ENCODE peak calls at places on chromosome 15, in four cellular contexts. D is lung, L is PC-3, U is A549. A is an unnamed sample.

GRCh38 chr15:41501191-41501917 is 7.7 kb downstream of the ITPKA start:
- DNase-seq in D (no peak), L (no peak), U (no peak), A (peak)

GRCh38 chr15:52709172-52709979 is 30.2 kb upstream of the ATOSA start:
- DNase-seq in U (no peak), D (no peak), L (no peak), A (peak)

GRCh38 chr15:89826671-89827655 is 12.3 kb upstream of the ANPEP start:
- DNase-seq in L (no peak), U (no peak), D (no peak), A (no peak)

GRCh38 chr15:50353251-50353998 is 1.6 kb downstream of the GABPB1 start:
- DNase-seq in U (no peak), L (peak), D (no peak), A (no peak)

GRCh38 chr15:31326729-31327673 is at the start of gene KLF13:
- DNase-seq in U (peak), L (peak), D (peak), A (no peak)

GRCh38 chr15:55907797-55908196 is 85.6 kb downstream of the NEDD4 start:
- DNase-seq in L (peak), D (no peak), U (peak), A (no peak)

GRCh38 chr15:60044636-60045273 is 40.6 kb downstream of the FOXB1 start:
- DNase-seq in U (no peak), D (no peak), L (no peak), A (no peak)

GRCh38 chr15:92780816-92781215 is 119.3 kb upstream of the CHD2 start:
- DNase-seq in D (no peak), L (no peak), U (no peak), A (no peak)

GRCh38 chr15:99167201-99167600 is 62.3 kb downstream of the SYNM start:
- DNase-seq in D (no peak), L (no peak), U (no peak), A (no peak)

GRCh38 chr15:45378913-45379262 is 544 bp upstream of the GATM start:
- DNase-seq in U (no peak), D (no peak), L (no peak), A (peak)

GRCh38 chr15:73522011-73522410 is 79.0 kb downstream of the REC114 start:
- DNase-seq in L (no peak), U (no peak), D (no peak), A (no peak)

GRCh38 chr15:85477730-85478129 is 97.3 kb downstream of the AKAP13 start:
- DNase-seq in L (peak), U (peak), D (no peak), A (no peak)

GRCh38 chr15:48052871-48053383 is 67.9 kb upstream of the SLC24A5 start:
- DNase-seq in L (peak), D (no peak), U (no peak), A (no peak)

GRCh38 chr15:67895237-67895636 is 55.4 kb upstream of the RNU6-1 start:
- DNase-seq in D (no peak), U (no peak), L (no peak), A (no peak)

GRCh38 chr15:75704618-75705017 is 8.0 kb downstream of the CSPG4 start:
- DNase-seq in L (no peak), D (no peak), U (no peak), A (no peak)

GRCh38 chr15:51672100-51672731 is 9.1 kb upstream of the SCG3 start:
- DNase-seq in L (no peak), D (no peak), U (no peak), A (no peak)

GRCh38 chr15:80977627-80978036 is 12.0 kb downstream of the MESD start:
- DNase-seq in U (peak), D (peak), L (peak), A (peak)

GRCh38 chr15:80970018-80970657 is 19.5 kb downstream of the MESD start:
- DNase-seq in L (peak), U (peak), D (peak), A (peak)

GRCh38 chr15:63473999-63474809 is 30.2 kb upstream of the USP3 start:
- DNase-seq in U (no peak), D (no peak), L (peak), A (peak)

GRCh38 chr15:100073982-100074381 is 267.8 kb downstream of the ADAMTS17 start:
- DNase-seq in D (no peak), L (no peak), U (no peak), A (no peak)

GRCh38 chr15:67746022-67746421 is 79.3 kb upstream of the SKOR1 start:
- DNase-seq in U (no peak), L (no peak), D (no peak), A (no peak)

GRCh38 chr15:65660927-65661326 is 39.2 kb downstream of the SLC24A1 start:
- DNase-seq in D (no peak), L (no peak), U (no peak), A (no peak)

GRCh38 chr15:68316061-68316804 is 38.7 kb downstream of the FEM1B start:
- DNase-seq in D (no peak), U (no peak), L (peak), A (no peak)

GRCh38 chr15:34647569-34648334 is 64.3 kb upstream of the GOLGA8B start:
- DNase-seq in U (no peak), L (no peak), D (no peak), A (no peak)

GRCh38 chr15:69338535-69339213 is 40.0 kb downstream of the PAQR5 start:
- DNase-seq in D (no peak), L (peak), U (no peak), A (no peak)

GRCh38 chr15:99010743-99011142 is 3.2 kb upstream of the PGPEP1L start:
- DNase-seq in D (no peak), U (no peak), L (no peak), A (no peak)

GRCh38 chr15:100058458-100058857 is 283.3 kb downstream of the ADAMTS17 start:
- DNase-seq in D (no peak), L (no peak), U (no peak), A (no peak)

GRCh38 chr15:100230784-100231183 is 111.0 kb downstream of the ADAMTS17 start:
- DNase-seq in L (no peak), U (no peak), D (no peak), A (no peak)

GRCh38 chr15:57148236-57148635 is 228.1 kb upstream of the CGNL1 start:
- DNase-seq in L (no peak), D (no peak), U (no peak), A (no peak)

GRCh38 chr15:62821384-62822131 is 221.0 kb upstream of the TPM1 start:
- DNase-seq in L (no peak), D (no peak), U (peak), A (peak)

DNA sequence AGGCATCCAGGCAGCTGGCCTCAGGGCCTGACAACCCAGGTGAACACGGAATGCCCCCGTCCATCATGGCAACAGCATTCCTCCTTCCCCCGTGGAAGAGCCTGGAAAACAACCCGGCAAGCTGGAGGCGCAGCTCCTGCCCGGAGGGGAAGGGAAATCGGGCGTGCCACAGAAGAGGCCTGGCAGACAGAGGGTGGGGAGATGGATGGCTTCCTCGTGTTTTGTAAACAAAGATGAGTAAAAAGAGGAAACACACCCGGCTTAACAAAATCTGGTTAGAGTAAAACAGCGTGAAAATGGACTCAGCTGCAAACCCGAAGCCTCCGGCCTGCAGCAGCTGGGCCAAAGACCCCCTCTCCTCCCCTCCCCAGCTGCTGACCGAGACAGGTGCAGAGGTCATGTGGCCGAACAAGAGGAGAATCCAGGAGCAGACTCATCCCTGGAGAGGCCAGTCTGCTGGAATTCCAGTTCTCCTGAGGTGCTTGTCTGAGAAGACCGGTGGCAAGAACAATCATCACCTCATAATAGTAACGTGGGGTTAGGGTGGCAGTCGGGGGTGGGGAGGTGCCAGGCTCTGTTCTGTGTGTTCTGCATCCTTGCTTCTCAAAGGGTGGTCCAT is 15.3 kb downstream of the BMF start:
- DNase-seq in U (no peak), L (peak), D (no peak), A (no peak)
- H3K4me3 ChIP-seq in U (no peak), L (peak), D (no peak), A (no peak)

DNA sequence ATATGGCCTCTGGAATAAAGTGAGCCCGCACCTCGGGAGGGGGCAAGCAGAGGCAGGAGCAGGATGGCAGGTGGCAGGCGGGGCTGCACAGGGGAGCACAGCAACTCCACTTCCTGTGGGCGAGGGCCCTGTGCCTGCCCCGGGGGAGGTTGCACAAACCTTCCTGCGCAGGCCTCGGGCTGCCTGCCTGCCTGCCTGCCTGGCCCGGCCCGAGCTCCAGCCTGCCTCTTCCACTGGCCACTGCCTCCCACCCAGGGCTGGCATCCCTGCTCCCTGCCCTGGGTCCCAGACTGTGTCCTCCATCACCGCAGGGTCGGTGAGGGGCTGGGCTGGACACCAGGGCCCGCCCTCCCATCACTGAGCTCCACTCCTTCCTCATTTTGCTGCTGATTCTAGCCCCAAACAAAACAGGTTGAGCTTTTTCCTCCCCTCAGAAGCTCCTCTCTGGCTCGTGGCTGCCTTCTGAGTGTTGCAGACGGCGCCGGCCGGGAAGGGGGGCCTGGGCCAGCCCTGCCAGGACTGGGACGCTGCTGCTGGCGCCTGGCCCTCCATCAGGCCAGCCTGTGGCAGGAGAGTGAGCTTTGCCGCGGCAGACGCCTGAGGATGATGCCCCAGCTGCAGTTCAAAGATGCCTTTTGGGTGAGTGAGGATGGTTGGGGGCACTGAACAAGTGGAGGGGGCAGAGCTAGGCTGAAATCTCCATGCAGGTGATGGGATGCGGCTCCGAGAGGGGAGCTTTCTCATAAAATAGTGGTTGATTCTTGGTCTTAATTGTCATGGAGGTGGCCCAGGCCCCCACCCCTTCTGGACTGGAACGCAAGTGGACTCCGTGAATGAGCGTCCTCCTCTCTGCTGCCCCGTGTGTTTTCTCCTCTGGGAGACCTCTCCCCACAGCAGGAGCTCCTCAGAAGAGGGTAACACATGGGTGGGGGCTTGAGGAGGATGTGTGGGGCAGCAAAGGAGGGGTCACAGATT is at the start of gene PSTPIP1:
- DNase-seq in L (no peak), U (no peak), D (no peak), A (peak)
- H3K4me3 ChIP-seq in L (no peak), U (no peak), D (peak), A (peak)

GRCh38 chr15:101526021-101526420 is 36.5 kb upstream of the PCSK6 start:
- DNase-seq in D (no peak), U (no peak), L (no peak), A (no peak)
- H3K4me3 ChIP-seq in D (no peak), U (no peak), L (no peak), A (no peak)

DNA sequence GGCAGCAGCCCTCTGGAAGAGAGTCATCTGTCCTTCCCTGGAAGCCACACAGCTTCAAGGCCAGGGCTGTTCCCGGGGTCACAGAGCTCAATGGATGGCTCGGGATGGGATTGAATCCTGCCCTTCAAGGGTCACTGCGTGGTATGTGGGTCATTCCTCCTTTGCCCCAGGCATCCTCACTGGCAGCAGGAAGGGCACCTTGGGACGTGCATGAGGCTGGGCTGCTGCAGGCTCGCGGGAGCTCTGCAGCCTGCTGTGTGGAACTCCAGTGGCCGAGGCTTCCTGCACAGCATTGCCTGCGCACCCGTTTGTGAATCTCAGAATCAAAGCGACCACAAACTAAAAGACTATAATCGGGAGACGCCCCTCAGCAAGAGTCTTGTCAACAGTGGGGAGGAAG is 60.7 kb downstream of the PCSK6 start:
- DNase-seq in D (no peak), L (no peak), U (no peak), A (peak)
- H3K4me3 ChIP-seq in D (no peak), L (no peak), U (no peak), A (no peak)

GRCh38 chr15:22251422-22251821 is 171.1 kb downstream of the OR4M2 start:
- DNase-seq in D (no peak), L (no peak), U (no peak), A (no peak)

GRCh38 chr15:22257668-22258401 is 177.5 kb downstream of the OR4M2 start:
- DNase-seq in D (no peak), L (no peak), U (no peak), A (no peak)

GRCh38 chr15:22257047-22257667 is 176.8 kb downstream of the OR4M2 start:
- DNase-seq in U (peak), D (no peak), L (no peak), A (no peak)

GRCh38 chr15:22258402-22259150 is 178.2 kb downstream of the OR4M2 start:
- DNase-seq in U (no peak), D (no peak), L (no peak), A (no peak)

DNA sequence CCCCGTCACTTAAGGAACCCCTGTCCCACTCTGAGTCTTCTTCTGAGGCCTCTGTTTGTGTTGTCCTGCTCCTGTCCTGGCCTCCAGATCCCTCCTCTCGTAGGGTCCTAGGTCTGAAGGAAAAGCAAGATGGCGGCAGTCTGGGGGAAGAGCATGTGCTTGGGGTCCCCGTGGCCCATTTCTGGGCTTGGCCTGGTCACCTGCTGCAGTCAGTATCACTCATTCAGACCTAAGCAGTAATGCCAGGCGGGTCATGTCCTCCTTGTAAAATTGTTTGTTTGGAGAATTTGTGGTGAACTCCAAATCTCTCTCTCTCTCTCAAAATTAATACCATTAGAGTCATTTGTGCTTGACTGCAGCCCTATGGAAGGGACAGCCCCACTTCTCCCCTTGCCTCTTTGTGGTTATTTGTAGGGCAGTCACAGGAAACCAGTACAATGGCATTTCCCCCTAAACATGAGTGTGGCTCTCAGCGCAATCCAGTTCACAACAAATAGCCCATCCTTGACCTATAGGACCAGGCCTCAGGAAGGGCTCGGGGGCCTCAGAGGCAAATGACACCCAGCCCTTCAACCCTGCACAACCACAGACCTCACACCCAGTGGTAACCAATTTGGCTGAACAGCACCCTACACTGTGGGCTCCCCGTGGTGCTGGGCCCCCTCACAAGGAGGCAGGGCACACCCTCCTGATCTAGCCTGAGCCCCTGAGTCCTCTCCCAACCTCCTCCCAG is 173.5 kb downstream of the OR4M2 start:
- DNase-seq in L (no peak), U (no peak), D (no peak), A (no peak)
- H3K4me3 ChIP-seq in L (no peak), U (no peak), D (no peak), A (no peak)

GRCh38 chr15:79455943-79456342 is 23.8 kb downstream of the MINAR1 start:
- DNase-seq in D (no peak), U (no peak), L (no peak), A (no peak)

GRCh38 chr15:79451361-79451999 is 19.3 kb downstream of the MINAR1 start:
- DNase-seq in D (peak), L (no peak), U (no peak), A (no peak)

GRCh38 chr15:79455361-79455760 is 23.2 kb downstream of the MINAR1 start:
- DNase-seq in L (no peak), D (no peak), U (no peak), A (no peak)

GRCh38 chr15:79452244-79453051 is 20.3 kb downstream of the MINAR1 start:
- DNase-seq in U (no peak), L (no peak), D (peak), A (no peak)

DNA sequence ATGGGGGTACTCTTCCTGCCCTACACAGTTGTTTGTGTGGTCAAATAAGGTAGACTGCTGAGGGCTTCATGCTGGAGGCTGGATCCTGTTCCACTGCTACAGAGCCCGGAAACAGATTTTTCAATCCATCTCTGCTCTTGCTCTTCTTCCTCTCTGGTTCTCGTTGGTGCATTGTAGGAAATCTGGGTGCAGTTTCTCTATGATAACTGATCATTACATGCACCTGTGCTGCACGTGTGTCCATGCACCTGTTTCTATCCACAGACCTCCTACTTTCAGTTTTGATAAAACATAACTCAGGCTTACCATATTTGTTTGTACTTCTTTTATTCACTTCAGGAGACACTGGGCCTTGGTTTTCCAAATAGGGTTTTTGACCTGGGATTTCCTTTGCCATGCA is 21.3 kb downstream of the MINAR1 start:
- DNase-seq in U (no peak), D (peak), L (no peak), A (no peak)
- H3K4me3 ChIP-seq in U (no peak), D (no peak), L (no peak), A (no peak)

GRCh38 chr15:33311312-33311971 is 675 bp downstream of the RYR3 start:
- DNase-seq in L (no peak), U (no peak), D (no peak), A (no peak)
- H3K4me3 ChIP-seq in L (no peak), U (peak), D (no peak), A (no peak)

DNA sequence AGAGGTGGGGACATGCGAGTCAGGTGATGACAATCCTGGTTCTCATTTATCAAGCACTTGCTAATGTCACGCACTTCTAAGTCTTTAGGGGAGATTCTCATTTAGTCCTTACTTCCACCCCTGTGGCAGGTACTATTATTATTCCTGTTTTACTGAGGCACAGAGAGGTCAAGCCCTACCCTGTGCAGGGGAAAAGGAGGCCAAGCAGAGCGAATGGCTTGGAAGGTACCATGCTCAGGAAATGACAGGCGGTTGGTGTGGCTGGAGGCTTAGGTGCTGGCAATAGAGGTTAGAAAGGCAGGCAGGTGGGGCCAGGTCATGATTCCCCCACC is 268.9 kb downstream of the UACA start:
- DNase-seq in U (no peak), D (no peak), L (no peak), A (no peak)
- H3K4me3 ChIP-seq in U (peak), D (no peak), L (no peak), A (no peak)